ENCODE peak calls at places on chromosomes 12 and 14, in six cellular contexts. A, U, Z, S, E and X are unnamed samples.

GRCh38 chr14:23566782-23567185 is 807 bp downstream of the AP1G2 start:
- DNase-seq in A (no peak), U (no peak), Z (peak), S (no peak), E (no peak), X (peak)

GRCh38 chr12:32039341-32039740 is 67.3 kb upstream of the BICD1 start:
- DNase-seq in A (no peak), U (no peak), Z (no peak), S (no peak), E (peak), X (no peak)

GRCh38 chr14:96130391-96130790 is 74.2 kb upstream of the BDKRB2 start:
- DNase-seq in A (no peak), U (no peak), Z (no peak), S (no peak), E (no peak), X (no peak)

GRCh38 chr14:91298576-91298975 is 54.1 kb upstream of the GPR68 start:
- DNase-seq in A (no peak), U (no peak), Z (no peak), S (no peak), E (no peak), X (peak)

GRCh38 chr12:113838896-113839295 is 127.2 kb downstream of the RBM19 start:
- DNase-seq in A (no peak), U (no peak), Z (peak), S (no peak), E (no peak), X (no peak)

GRCh38 chr14:23326491-23327332 is 5.5 kb downstream of the PABPN1 start:
- DNase-seq in A (no peak), U (no peak), Z (no peak), S (no peak), E (no peak), X (no peak)

GRCh38 chr14:88518592-88519512 is 36.0 kb downstream of the PTPN21 start:
- DNase-seq in A (no peak), U (peak), Z (no peak), S (peak), E (peak), X (peak)

GRCh38 chr12:6644903-6645302 is 2.3 kb downstream of the ACRBP start:
- DNase-seq in A (no peak), U (no peak), Z (peak), S (no peak), E (no peak), X (no peak)

GRCh38 chr12:122917508-122918227 is 21.7 kb upstream of the VPS37B start:
- DNase-seq in A (no peak), U (no peak), Z (no peak), S (peak), E (peak), X (no peak)

GRCh38 chr12:3655331-3655900 is 97.5 kb downstream of the CRACR2A start:
- DNase-seq in A (no peak), U (no peak), Z (peak), S (peak), E (no peak), X (peak)

GRCh38 chr12:75488553-75488952 is 8.0 kb downstream of the GLIPR1 start:
- DNase-seq in A (no peak), U (no peak), Z (no peak), S (peak), E (peak), X (peak)

GRCh38 chr14:94748667-94749347 is 21.1 kb downstream of the GSC start:
- DNase-seq in A (no peak), U (no peak), Z (peak), S (no peak), E (no peak), X (peak)

GRCh38 chr14:25622752-25623151 is 572.8 kb upstream of the STXBP6 start:
- DNase-seq in A (no peak), U (no peak), Z (peak), S (no peak), E (no peak), X (no peak)

GRCh38 chr12:59403259-59403932 is 192.4 kb upstream of the SLC16A7 start:
- DNase-seq in A (no peak), U (peak), Z (peak), S (peak), E (peak), X (peak)